ENCODE peak calls at places on chromosomes 11 and 22, in seven cellular contexts. One of them, this sample, is unnamed.
A peak's percentile ranks its signal among the peaks of the same experiment; 100 is the strongest.

GRCh38 chr11:114058026-114058706 is 1.3 kb upstream of the ZBTB16 start:
- DNase-seq in GM12878: no peak
- DNase-seq in H1: no peak
- DNase-seq in K562: no peak
- DNase-seq in HepG2: no peak
- DNase-seq in HCT116: no peak
- DNase-seq in SK-N-SH: no peak
- DNase-seq in this sample: no peak

GRCh38 chr11:10308208-10308954 is 3.5 kb downstream of the ADM start:
- DNase-seq in GM12878: no peak
- DNase-seq in H1: no peak
- DNase-seq in K562: no peak
- DNase-seq in HepG2: no peak
- DNase-seq in HCT116: no peak
- DNase-seq in SK-N-SH: no peak
- DNase-seq in this sample: no peak

GRCh38 chr11:129374993-129375721 is 491 bp upstream of the BARX2 start:
- DNase-seq in GM12878: no peak
- DNase-seq in H1: no peak
- DNase-seq in K562: no peak
- DNase-seq in HepG2: no peak
- DNase-seq in HCT116: no peak
- DNase-seq in SK-N-SH: peak; percentile 49
- DNase-seq in this sample: no peak

GRCh38 chr22:27474711-27475547 is 326.6 kb downstream of the MN1 start:
- DNase-seq in GM12878: no peak
- DNase-seq in H1: peak; percentile 85
- DNase-seq in K562: no peak
- DNase-seq in HepG2: no peak
- DNase-seq in HCT116: peak; percentile 66
- DNase-seq in SK-N-SH: no peak
- DNase-seq in this sample: peak; percentile 56

GRCh38 chr11:44443836-44444769 is 121.4 kb upstream of the CD82 start:
- DNase-seq in GM12878: no peak
- DNase-seq in H1: no peak
- DNase-seq in K562: no peak
- DNase-seq in HepG2: no peak
- DNase-seq in HCT116: no peak
- DNase-seq in SK-N-SH: no peak
- DNase-seq in this sample: no peak

GRCh38 chr11:117002639-117003305 is 95.5 kb downstream of the SIK3 start:
- DNase-seq in GM12878: no peak
- DNase-seq in H1: no peak
- DNase-seq in K562: no peak
- DNase-seq in HepG2: no peak
- DNase-seq in HCT116: no peak
- DNase-seq in SK-N-SH: no peak
- DNase-seq in this sample: no peak

GRCh38 chr22:32579533-32580220 is 105.1 kb downstream of the FBXO7 start:
- DNase-seq in GM12878: no peak
- DNase-seq in H1: no peak
- DNase-seq in K562: no peak
- DNase-seq in HepG2: peak; percentile 50
- DNase-seq in HCT116: no peak
- DNase-seq in SK-N-SH: no peak
- DNase-seq in this sample: no peak

GRCh38 chr11:33531743-33532181 is 168.9 kb downstream of the C11orf91 start:
- DNase-seq in GM12878: no peak
- DNase-seq in H1: no peak
- DNase-seq in K562: no peak
- DNase-seq in HepG2: no peak
- DNase-seq in HCT116: no peak
- DNase-seq in SK-N-SH: no peak
- DNase-seq in this sample: no peak

GRCh38 chr22:49754674-49755590 is 72.7 kb downstream of the BRD1 start:
- DNase-seq in GM12878: no peak
- DNase-seq in H1: no peak
- DNase-seq in K562: no peak
- DNase-seq in HepG2: no peak
- DNase-seq in HCT116: no peak
- DNase-seq in SK-N-SH: peak; percentile 41
- DNase-seq in this sample: no peak

GRCh38 chr22:19197997-19198865 is 19.7 kb upstream of the SLC25A1 start:
- DNase-seq in GM12878: no peak
- DNase-seq in H1: no peak
- DNase-seq in K562: no peak
- DNase-seq in HepG2: no peak
- DNase-seq in HCT116: no peak
- DNase-seq in SK-N-SH: no peak
- DNase-seq in this sample: no peak

GRCh38 chr22:41909290-41910049 is 5.4 kb downstream of the SHISA8 start:
- DNase-seq in GM12878: no peak
- DNase-seq in H1: no peak
- DNase-seq in K562: no peak
- DNase-seq in HepG2: no peak
- DNase-seq in HCT116: no peak
- DNase-seq in SK-N-SH: no peak
- DNase-seq in this sample: no peak

GRCh38 chr22:30609260-30610185 is 2.5 kb downstream of the TCN2 start:
- DNase-seq in GM12878: peak; percentile 70
- DNase-seq in H1: no peak
- DNase-seq in K562: peak; percentile 83
- DNase-seq in HepG2: no peak
- DNase-seq in HCT116: no peak
- DNase-seq in SK-N-SH: no peak
- DNase-seq in this sample: no peak

GRCh38 chr11:19524171-19524671 is 188.4 kb upstream of the NAV2 start:
- DNase-seq in GM12878: no peak
- DNase-seq in H1: no peak
- DNase-seq in K562: no peak
- DNase-seq in HepG2: no peak
- DNase-seq in HCT116: no peak
- DNase-seq in SK-N-SH: no peak
- DNase-seq in this sample: no peak

GRCh38 chr11:85953491-85954143 is 98.4 kb downstream of the CCDC83 start:
- DNase-seq in GM12878: no peak
- DNase-seq in H1: no peak
- DNase-seq in K562: peak; percentile 19
- DNase-seq in HepG2: no peak
- DNase-seq in HCT116: no peak
- DNase-seq in SK-N-SH: no peak
- DNase-seq in this sample: no peak

GRCh38 chr11:11011617-11012016 is 153.8 kb upstream of the ZBED5 start:
- DNase-seq in GM12878: no peak
- DNase-seq in H1: no peak
- DNase-seq in K562: no peak
- DNase-seq in HepG2: no peak
- DNase-seq in HCT116: no peak
- DNase-seq in SK-N-SH: no peak
- DNase-seq in this sample: no peak

GRCh38 chr22:30891781-30892180 is 76.8 kb downstream of the MORC2 start:
- DNase-seq in GM12878: no peak
- DNase-seq in H1: no peak
- DNase-seq in K562: no peak
- DNase-seq in HepG2: no peak
- DNase-seq in HCT116: no peak
- DNase-seq in SK-N-SH: peak; percentile 17
- DNase-seq in this sample: no peak

GRCh38 chr22:50526849-50527801 is 1.7 kb upstream of the SCO2 start:
- DNase-seq in GM12878: no peak
- DNase-seq in H1: no peak
- DNase-seq in K562: peak; percentile 64
- DNase-seq in HepG2: peak; percentile 70
- DNase-seq in HCT116: no peak
- DNase-seq in SK-N-SH: peak; percentile 77
- DNase-seq in this sample: no peak

GRCh38 chr11:15093432-15093831 is 20.0 kb downstream of the CALCB start:
- DNase-seq in GM12878: no peak
- DNase-seq in H1: no peak
- DNase-seq in K562: no peak
- DNase-seq in HepG2: no peak
- DNase-seq in HCT116: no peak
- DNase-seq in SK-N-SH: no peak
- DNase-seq in this sample: no peak

GRCh38 chr11:134266440-134266839 is 9.7 kb upstream of the GLB1L3 start:
- DNase-seq in GM12878: no peak
- DNase-seq in H1: no peak
- DNase-seq in K562: no peak
- DNase-seq in HepG2: no peak
- DNase-seq in HCT116: no peak
- DNase-seq in SK-N-SH: no peak
- DNase-seq in this sample: no peak

GRCh38 chr11:116515666-116516184 is 257.1 kb downstream of the BUD13 start:
- DNase-seq in GM12878: no peak
- DNase-seq in H1: no peak
- DNase-seq in K562: no peak
- DNase-seq in HepG2: no peak
- DNase-seq in HCT116: no peak
- DNase-seq in SK-N-SH: no peak
- DNase-seq in this sample: no peak

GRCh38 chr22:18031670-18032454 is 7.5 kb upstream of the MICAL3 start:
- DNase-seq in GM12878: no peak
- DNase-seq in H1: no peak
- DNase-seq in K562: no peak
- DNase-seq in HepG2: no peak
- DNase-seq in HCT116: peak; percentile 82
- DNase-seq in SK-N-SH: no peak
- DNase-seq in this sample: no peak

DNA sequence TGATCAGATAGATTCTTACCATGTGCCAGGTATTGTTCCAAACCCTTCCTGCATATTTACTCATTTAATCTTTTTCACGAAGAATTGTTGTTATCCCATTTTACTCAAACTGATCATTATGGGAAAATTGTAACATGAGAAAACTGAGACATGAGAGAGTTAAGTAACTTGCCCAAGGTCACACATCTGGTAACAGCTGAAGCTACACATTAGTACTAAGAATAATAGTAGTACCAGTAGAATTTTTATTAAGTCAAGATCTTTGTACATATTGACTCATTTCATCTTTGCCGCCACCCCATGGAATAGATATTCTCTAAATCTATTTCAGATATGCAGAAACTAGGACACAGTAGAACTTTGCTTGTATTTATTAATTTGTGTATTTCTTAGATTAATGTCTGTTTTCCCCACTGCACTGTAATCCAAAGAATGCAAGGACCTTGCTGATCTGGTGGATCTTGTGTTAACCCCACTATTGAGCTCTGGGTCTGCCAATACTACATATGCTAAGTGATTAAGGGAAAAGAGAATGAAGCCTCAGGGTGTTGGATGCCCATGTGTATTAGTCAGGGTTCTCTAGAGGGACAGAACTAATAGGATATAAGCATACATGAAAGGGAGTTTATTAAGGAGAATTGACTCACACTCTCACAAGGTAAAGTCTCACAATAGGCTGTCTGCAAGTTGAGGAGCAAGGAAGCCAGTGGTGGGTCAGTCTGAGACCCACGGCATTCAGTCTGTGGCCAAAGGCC is 72.8 kb downstream of the PARVA start:
- DNase-seq in GM12878: no peak
- DNase-seq in H1: no peak
- DNase-seq in K562: no peak
- DNase-seq in HepG2: no peak
- DNase-seq in HCT116: peak; percentile 6
- DNase-seq in SK-N-SH: no peak
- DNase-seq in this sample: no peak
- TF ChIP-seq YY1 in GM12878: no peak
- TF ChIP-seq YY1 in H1: no peak
- TF ChIP-seq YY1 in K562: no peak
- TF ChIP-seq YY1 in HepG2: no peak
- TF ChIP-seq YY1 in HCT116: no peak
- TF ChIP-seq YY1 in SK-N-SH: no peak
- TF ChIP-seq YY1 in this sample: no peak

GRCh38 chr11:31325162-31325561 is 44.4 kb downstream of the DCDC1 start:
- DNase-seq in GM12878: no peak
- DNase-seq in H1: no peak
- DNase-seq in K562: no peak
- DNase-seq in HepG2: no peak
- DNase-seq in HCT116: no peak
- DNase-seq in SK-N-SH: no peak
- DNase-seq in this sample: no peak
- TF ChIP-seq YY1 in GM12878: no peak
- TF ChIP-seq YY1 in H1: no peak
- TF ChIP-seq YY1 in K562: no peak
- TF ChIP-seq YY1 in HepG2: no peak
- TF ChIP-seq YY1 in HCT116: no peak
- TF ChIP-seq YY1 in SK-N-SH: no peak
- TF ChIP-seq YY1 in this sample: no peak

DNA sequence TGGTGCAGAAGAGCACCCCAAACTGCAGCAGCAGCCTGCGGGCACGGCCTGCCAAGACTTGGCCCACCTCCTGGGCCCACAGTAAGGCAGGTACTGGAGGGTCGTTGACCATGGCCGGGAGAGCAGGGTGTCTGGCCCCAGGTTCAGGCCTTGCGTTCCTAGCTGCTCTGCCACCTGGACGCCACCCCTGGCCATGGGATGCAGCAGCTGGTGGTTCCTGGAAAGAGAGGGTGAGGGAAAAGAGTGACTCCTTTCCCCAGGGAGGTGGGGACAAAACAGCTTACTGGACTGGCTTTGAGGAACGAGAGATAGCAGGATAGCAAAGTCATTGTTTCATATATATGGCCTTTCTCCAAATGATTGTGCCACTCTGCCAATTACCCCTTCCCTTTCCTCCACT is 1.8 kb downstream of the BSCL2 start:
- DNase-seq in GM12878: no peak
- DNase-seq in H1: no peak
- DNase-seq in K562: peak; percentile 53
- DNase-seq in HepG2: no peak
- DNase-seq in HCT116: no peak
- DNase-seq in SK-N-SH: peak; percentile 65
- DNase-seq in this sample: no peak
- TF ChIP-seq YY1 in GM12878: no peak
- TF ChIP-seq YY1 in H1: no peak
- TF ChIP-seq YY1 in K562: no peak
- TF ChIP-seq YY1 in HepG2: no peak
- TF ChIP-seq YY1 in HCT116: no peak
- TF ChIP-seq YY1 in SK-N-SH: no peak
- TF ChIP-seq YY1 in this sample: no peak

GRCh38 chr11:27315816-27316215 is 47.2 kb downstream of the CCDC34 start:
- DNase-seq in GM12878: no peak
- DNase-seq in H1: no peak
- DNase-seq in K562: no peak
- DNase-seq in HepG2: no peak
- DNase-seq in HCT116: no peak
- DNase-seq in SK-N-SH: no peak
- DNase-seq in this sample: no peak

GRCh38 chr11:27313157-27313821 is 49.7 kb downstream of the CCDC34 start:
- DNase-seq in GM12878: no peak
- DNase-seq in H1: no peak
- DNase-seq in K562: no peak
- DNase-seq in HepG2: no peak
- DNase-seq in HCT116: no peak
- DNase-seq in SK-N-SH: peak; percentile 54
- DNase-seq in this sample: no peak

GRCh38 chr11:27319065-27319464 is 44.0 kb downstream of the CCDC34 start:
- DNase-seq in GM12878: peak; percentile 42
- DNase-seq in H1: no peak
- DNase-seq in K562: no peak
- DNase-seq in HepG2: peak; percentile 48
- DNase-seq in HCT116: peak; percentile 39
- DNase-seq in SK-N-SH: no peak
- DNase-seq in this sample: no peak

GRCh38 chr11:27312110-27312509 is 50.9 kb downstream of the CCDC34 start:
- DNase-seq in GM12878: no peak
- DNase-seq in H1: no peak
- DNase-seq in K562: no peak
- DNase-seq in HepG2: peak; percentile 81
- DNase-seq in HCT116: no peak
- DNase-seq in SK-N-SH: no peak
- DNase-seq in this sample: no peak

GRCh38 chr11:27317751-27318150 is 45.3 kb downstream of the CCDC34 start:
- DNase-seq in GM12878: no peak
- DNase-seq in H1: no peak
- DNase-seq in K562: no peak
- DNase-seq in HepG2: no peak
- DNase-seq in HCT116: peak; percentile 15
- DNase-seq in SK-N-SH: no peak
- DNase-seq in this sample: peak; percentile 28
- TF ChIP-seq YY1 in GM12878: no peak
- TF ChIP-seq YY1 in H1: no peak
- TF ChIP-seq YY1 in K562: no peak
- TF ChIP-seq YY1 in HepG2: no peak
- TF ChIP-seq YY1 in HCT116: no peak
- TF ChIP-seq YY1 in SK-N-SH: no peak
- TF ChIP-seq YY1 in this sample: no peak